ENCODE peak calls at places on chromosomes 6 and 20, in six cellular contexts. F is CD8-positive, alpha-beta memory T cell; P is heart left ventricle; Q is PC-3; X is GM23338; W is Peyer's patch. B is an unnamed sample.

GRCh38 chr6:145225500-145225899 is 509.8 kb downstream of the EPM2A start:
- DNase-seq in F (no peak), P (no peak), Q (no peak), X (no peak), W (no peak), B (no peak)

GRCh38 chr6:131067521-131067920 is 4.5 kb upstream of the EPB41L2 start:
- DNase-seq in F (no peak), P (no peak), Q (no peak), X (no peak), W (no peak), B (no peak)

GRCh38 chr6:151276112-151276745 is 36.5 kb downstream of the AKAP12 start:
- DNase-seq in F (no peak), P (peak; percentile 50), Q (no peak), X (no peak), W (no peak), B (no peak)

GRCh38 chr20:48759631-48760245 is 68.1 kb downstream of the PREX1 start:
- DNase-seq in F (no peak), P (no peak), Q (no peak), X (no peak), W (no peak), B (no peak)

GRCh38 chr6:154555075-154555677 is 44.7 kb upstream of the CNKSR3 start:
- DNase-seq in F (no peak), P (no peak), Q (peak; percentile 66), X (no peak), W (peak; percentile 65), B (no peak)

GRCh38 chr6:166228839-166229528 is 61.3 kb upstream of the TBXT start:
- DNase-seq in F (no peak), P (no peak), Q (no peak), X (peak; percentile 31), W (no peak), B (no peak)

GRCh38 chr6:119974430-119975159 is 625.0 kb upstream of the MAN1A1 start:
- DNase-seq in F (no peak), P (no peak), Q (no peak), X (no peak), W (no peak), B (no peak)

GRCh38 chr20:24991897-24992419 is 593 bp downstream of the APMAP start:
- DNase-seq in F (no peak), P (peak; percentile 37), Q (peak; percentile 13), X (peak; percentile 50), W (peak; percentile 63), B (peak; percentile 90)

GRCh38 chr20:32535953-32536823 is 48.9 kb downstream of the NOL4L start:
- DNase-seq in F (peak; percentile 75), P (peak; percentile 34), Q (peak; percentile 54), X (peak; percentile 97), W (peak; percentile 91), B (no peak)

GRCh38 chr6:170263410-170263809 is 27.5 kb downstream of the DLL1 start:
- DNase-seq in F (no peak), P (no peak), Q (no peak), X (no peak), W (no peak), B (no peak)

GRCh38 chr6:12403201-12403826 is 113.2 kb downstream of the EDN1 start:
- DNase-seq in F (no peak), P (no peak), Q (peak; percentile 68), X (no peak), W (peak; percentile 51), B (no peak)

GRCh38 chr6:134676307-134677281 is 273.3 kb downstream of the ALDH8A1 start:
- DNase-seq in F (no peak), P (no peak), Q (no peak), X (no peak), W (peak; percentile 80), B (no peak)

GRCh38 chr6:1870902-1871301 is 261.2 kb downstream of the FOXC1 start:
- DNase-seq in F (no peak), P (no peak), Q (no peak), X (peak; percentile 43), W (no peak), B (no peak)

GRCh38 chr20:7231303-7231702 is 463.8 kb downstream of the BMP2 start:
- DNase-seq in F (no peak), P (no peak), Q (peak; percentile 14), X (no peak), W (no peak), B (no peak)

GRCh38 chr20:17613328-17614175 is 43.7 kb downstream of the DSTN start:
- DNase-seq in F (no peak), P (no peak), Q (no peak), X (no peak), W (peak; percentile 47), B (peak; percentile 93)

GRCh38 chr6:116064626-116065025 is 3.9 kb upstream of the FRK start:
- DNase-seq in F (no peak), P (no peak), Q (no peak), X (no peak), W (no peak), B (no peak)

GRCh38 chr20:33693741-33694645 is 7.8 kb upstream of the E2F1 start:
- DNase-seq in F (no peak), P (no peak), Q (no peak), X (peak; percentile 45), W (no peak), B (no peak)

GRCh38 chr20:58086763-58087566 is 141.5 kb downstream of the ANKRD60 start:
- DNase-seq in F (no peak), P (no peak), Q (peak; percentile 89), X (peak; percentile 80), W (peak; percentile 53), B (peak; percentile 61)

GRCh38 chr20:56630086-56630493 is 984 bp downstream of the TFAP2C start:
- DNase-seq in F (no peak), P (no peak), Q (peak; percentile 97), X (peak; percentile 91), W (no peak), B (no peak)

GRCh38 chr6:129046526-129046925 is 163.6 kb downstream of the LAMA2 start:
- DNase-seq in F (no peak), P (no peak), Q (no peak), X (no peak), W (no peak), B (no peak)

GRCh38 chr6:25694366-25694765 is 42.4 kb downstream of the SCGN start:
- DNase-seq in F (no peak), P (no peak), Q (peak; percentile 25), X (no peak), W (no peak), B (no peak)

GRCh38 chr6:27986928-27987725 is 30.1 kb downstream of the OR2B6 start:
- DNase-seq in F (no peak), P (no peak), Q (peak; percentile 46), X (no peak), W (no peak), B (no peak)

GRCh38 chr6:97705568-97705967 is 422.6 kb upstream of the MMS22L start:
- DNase-seq in F (no peak), P (no peak), Q (peak; percentile 9), X (peak; percentile 86), W (no peak), B (no peak)

GRCh38 chr6:126181890-126182289 is 158.0 kb upstream of the CENPW start:
- DNase-seq in F (no peak), P (no peak), Q (no peak), X (no peak), W (no peak), B (no peak)

GRCh38 chr6:106973018-106973840 is 1.3 kb downstream of the CD24 start:
- DNase-seq in F (no peak), P (no peak), Q (no peak), X (peak; percentile 66), W (peak; percentile 59), B (no peak)

GRCh38 chr20:54356726-54357235 is 118.6 kb upstream of the DOK5 start:
- DNase-seq in F (no peak), P (no peak), Q (no peak), X (no peak), W (no peak), B (no peak)

GRCh38 chr20:19601133-19601810 is 156.8 kb upstream of the RIN2 start:
- DNase-seq in F (no peak), P (no peak), Q (peak; percentile 9), X (no peak), W (no peak), B (no peak)

DNA sequence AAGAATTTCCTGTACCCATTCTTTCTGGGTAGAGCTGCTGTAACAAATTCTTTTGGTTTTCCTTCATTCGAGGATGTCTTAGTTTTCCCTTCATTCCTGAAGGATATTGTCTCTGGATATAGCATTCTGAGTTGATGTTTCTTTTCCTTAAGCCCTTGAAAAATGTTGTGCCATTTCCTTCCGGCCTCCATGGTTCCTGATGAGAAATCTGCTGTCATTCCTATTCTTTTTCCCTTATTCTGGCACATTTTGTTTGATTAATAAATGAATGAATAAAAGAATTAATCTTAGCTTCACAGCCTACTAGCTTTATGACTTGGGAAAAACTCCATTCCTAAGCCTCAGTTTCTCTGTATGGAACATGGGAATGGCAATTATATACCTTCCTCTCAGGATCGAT is 173.1 kb downstream of the EYA2 start:
- DNase-seq in F (no peak), P (no peak), Q (no peak), X (no peak), W (no peak), B (no peak)
- H3K4me3 ChIP-seq in F (no peak overlapping the region), P (no peak overlapping the region), Q (no peak overlapping the region), X (no peak overlapping the region), W (no peak overlapping the region), B (no peak overlapping the region)

GRCh38 chr6:82987951-82988350 is 77.7 kb downstream of the UBE3D start:
- DNase-seq in F (no peak), P (no peak), Q (no peak), X (no peak), W (no peak), B (no peak)

GRCh38 chr6:82987416-82987815 is 78.2 kb downstream of the UBE3D start:
- DNase-seq in F (no peak), P (no peak), Q (no peak), X (no peak), W (no peak), B (no peak)

GRCh38 chr6:82984720-82985119 is 80.9 kb downstream of the UBE3D start:
- DNase-seq in F (no peak), P (no peak), Q (no peak), X (no peak), W (no peak), B (no peak)

GRCh38 chr6:82989891-82990290 is 75.8 kb downstream of the UBE3D start:
- DNase-seq in F (no peak), P (no peak), Q (no peak), X (no peak), W (no peak), B (no peak)

DNA sequence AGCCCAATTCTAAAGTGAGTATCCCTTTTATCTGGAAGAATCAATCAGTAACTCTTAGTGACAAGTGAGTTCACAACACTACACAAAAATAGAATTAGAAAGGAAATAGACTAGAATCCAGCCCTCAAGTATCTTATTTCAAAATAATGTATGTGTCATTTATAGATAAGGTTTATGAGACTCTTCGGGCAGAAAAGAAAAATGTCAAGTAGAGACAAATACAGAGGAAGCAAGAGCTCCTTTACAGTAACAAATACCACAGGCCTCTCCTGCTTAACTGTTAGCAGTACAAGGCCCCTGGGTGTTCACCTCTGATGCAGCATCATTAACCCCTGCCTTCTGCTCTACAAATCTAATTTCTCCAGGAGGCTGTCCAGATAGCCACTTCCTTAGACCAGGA is 76.7 kb downstream of the UBE3D start:
- DNase-seq in F (no peak), P (no peak), Q (peak; percentile 36), X (no peak), W (no peak), B (no peak)
- H3K27ac ChIP-seq in F (no peak overlapping the region), P (no peak overlapping the region), Q (no peak overlapping the region), X (no peak overlapping the region), W (no peak overlapping the region), B (no peak overlapping the region)

GRCh38 chr20:23397961-23398360 is 23.3 kb downstream of the NAPB start:
- DNase-seq in F (no peak), P (no peak), Q (no peak), X (no peak), W (no peak), B (no peak)
- H3K27me3 ChIP-seq in F (no peaks in the 10 kb centered on the region), P (no peaks in the 10 kb centered on the region), Q (no peaks in the 10 kb centered on the region), X (no peaks in the 10 kb centered on the region), W (no peaks in the 10 kb centered on the region), B (no peaks in the 10 kb centered on the region)

GRCh38 chr20:50654899-50655298 is 36.4 kb downstream of the RIPOR3 start:
- DNase-seq in F (no peak), P (no peak), Q (no peak), X (no peak), W (no peak), B (no peak)
- H3K4me3 ChIP-seq in F (no peak overlapping the region), P (no peak overlapping the region), Q (no peak overlapping the region), X (no peak overlapping the region), W (no peak overlapping the region), B (no peak overlapping the region)

B was measured in vagina.